ENCODE peak calls at places on chromosomes 6 and 20, in ten cellular contexts. One of them, this sample, is unnamed.
A peak's percentile ranks its signal among the peaks of the same experiment; 100 is the strongest.

GRCh38 chr20:21395666-21396044 is 1.7 kb downstream of the NKX2-4 start:
- DNase-seq in EL: no peak
- DNase-seq in neural progenitor cell: peak; percentile 56
- DNase-seq in activated CD4-positive, CD25-positive, alpha-beta regulatory T cell treated with anti-CD3 and anti-CD28 coated beads, Interleukin-2, amount 50 U/mL, for 72 hours: no peak
- DNase-seq in T follicular helper cell: peak; percentile 38
- DNase-seq in hepatic stellate cell: no peak
- DNase-seq in NCI-H510A treated with DMSO at 0.1 percent for 48 hours: no peak
- DNase-seq in NCI-H345: no peak
- DNase-seq in Peyer's patch: no peak
- DNase-seq in spleen: no peak
- DNase-seq in this sample: no peak

GRCh38 chr6:26284537-26285142 is 80.4 kb upstream of the BTN3A2 start:
- DNase-seq in EL: peak; percentile 73
- DNase-seq in neural progenitor cell: peak; percentile 82
- DNase-seq in activated CD4-positive, CD25-positive, alpha-beta regulatory T cell treated with anti-CD3 and anti-CD28 coated beads, Interleukin-2, amount 50 U/mL, for 72 hours: peak; percentile 58
- DNase-seq in T follicular helper cell: no peak
- DNase-seq in hepatic stellate cell: no peak
- DNase-seq in NCI-H510A treated with DMSO at 0.1 percent for 48 hours: peak; percentile 71
- DNase-seq in NCI-H345: no peak
- DNase-seq in Peyer's patch: peak; percentile 86
- DNase-seq in spleen: peak; percentile 92
- DNase-seq in this sample: no peak

GRCh38 chr20:22430154-22430745 is 154.1 kb downstream of the FOXA2 start:
- DNase-seq in EL: no peak
- DNase-seq in neural progenitor cell: peak; percentile 82
- DNase-seq in activated CD4-positive, CD25-positive, alpha-beta regulatory T cell treated with anti-CD3 and anti-CD28 coated beads, Interleukin-2, amount 50 U/mL, for 72 hours: no peak
- DNase-seq in T follicular helper cell: no peak
- DNase-seq in hepatic stellate cell: no peak
- DNase-seq in NCI-H510A treated with DMSO at 0.1 percent for 48 hours: peak; percentile 48
- DNase-seq in NCI-H345: peak; percentile 79
- DNase-seq in Peyer's patch: no peak
- DNase-seq in spleen: no peak
- DNase-seq in this sample: no peak

GRCh38 chr6:152048921-152049320 is 241.4 kb downstream of the ESR1 start:
- DNase-seq in EL: no peak
- DNase-seq in neural progenitor cell: no peak
- DNase-seq in activated CD4-positive, CD25-positive, alpha-beta regulatory T cell treated with anti-CD3 and anti-CD28 coated beads, Interleukin-2, amount 50 U/mL, for 72 hours: no peak
- DNase-seq in T follicular helper cell: no peak
- DNase-seq in hepatic stellate cell: no peak
- DNase-seq in NCI-H510A treated with DMSO at 0.1 percent for 48 hours: peak; percentile 29
- DNase-seq in NCI-H345: no peak
- DNase-seq in Peyer's patch: no peak
- DNase-seq in spleen: no peak
- DNase-seq in this sample: no peak

GRCh38 chr20:41734506-41734945 is 116.3 kb upstream of the CHD6 start:
- DNase-seq in EL: peak; percentile 45
- DNase-seq in neural progenitor cell: peak; percentile 67
- DNase-seq in activated CD4-positive, CD25-positive, alpha-beta regulatory T cell treated with anti-CD3 and anti-CD28 coated beads, Interleukin-2, amount 50 U/mL, for 72 hours: peak; percentile 38
- DNase-seq in T follicular helper cell: peak; percentile 4
- DNase-seq in hepatic stellate cell: peak; percentile 56
- DNase-seq in NCI-H510A treated with DMSO at 0.1 percent for 48 hours: peak; percentile 61
- DNase-seq in NCI-H345: peak; percentile 59
- DNase-seq in Peyer's patch: peak; percentile 66
- DNase-seq in spleen: no peak
- DNase-seq in this sample: peak; percentile 9

GRCh38 chr6:55567558-55567957 is 11.4 kb downstream of the HMGCLL1 start:
- DNase-seq in EL: no peak
- DNase-seq in neural progenitor cell: no peak
- DNase-seq in activated CD4-positive, CD25-positive, alpha-beta regulatory T cell treated with anti-CD3 and anti-CD28 coated beads, Interleukin-2, amount 50 U/mL, for 72 hours: no peak
- DNase-seq in T follicular helper cell: no peak
- DNase-seq in hepatic stellate cell: no peak
- DNase-seq in NCI-H510A treated with DMSO at 0.1 percent for 48 hours: no peak
- DNase-seq in NCI-H345: no peak
- DNase-seq in Peyer's patch: no peak
- DNase-seq in spleen: no peak
- DNase-seq in this sample: no peak

GRCh38 chr6:41658551-41659069 is 20.3 kb downstream of the MDFI start:
- DNase-seq in EL: no peak
- DNase-seq in neural progenitor cell: no peak
- DNase-seq in activated CD4-positive, CD25-positive, alpha-beta regulatory T cell treated with anti-CD3 and anti-CD28 coated beads, Interleukin-2, amount 50 U/mL, for 72 hours: no peak
- DNase-seq in T follicular helper cell: no peak
- DNase-seq in hepatic stellate cell: no peak
- DNase-seq in NCI-H510A treated with DMSO at 0.1 percent for 48 hours: no peak
- DNase-seq in NCI-H345: no peak
- DNase-seq in Peyer's patch: no peak
- DNase-seq in spleen: peak; percentile 39
- DNase-seq in this sample: no peak

GRCh38 chr6:133099573-133099972 is 141.6 kb upstream of the EYA4 start:
- DNase-seq in EL: peak; percentile 34
- DNase-seq in neural progenitor cell: no peak
- DNase-seq in activated CD4-positive, CD25-positive, alpha-beta regulatory T cell treated with anti-CD3 and anti-CD28 coated beads, Interleukin-2, amount 50 U/mL, for 72 hours: no peak
- DNase-seq in T follicular helper cell: no peak
- DNase-seq in hepatic stellate cell: no peak
- DNase-seq in NCI-H510A treated with DMSO at 0.1 percent for 48 hours: no peak
- DNase-seq in NCI-H345: no peak
- DNase-seq in Peyer's patch: no peak
- DNase-seq in spleen: no peak
- DNase-seq in this sample: no peak

GRCh38 chr20:37567671-37568588 is 40.3 kb upstream of the BLCAP start:
- DNase-seq in EL: no peak
- DNase-seq in neural progenitor cell: peak; percentile 28
- DNase-seq in activated CD4-positive, CD25-positive, alpha-beta regulatory T cell treated with anti-CD3 and anti-CD28 coated beads, Interleukin-2, amount 50 U/mL, for 72 hours: no peak
- DNase-seq in T follicular helper cell: no peak
- DNase-seq in hepatic stellate cell: no peak
- DNase-seq in NCI-H510A treated with DMSO at 0.1 percent for 48 hours: peak; percentile 20
- DNase-seq in NCI-H345: peak; percentile 52
- DNase-seq in Peyer's patch: peak; percentile 25
- DNase-seq in spleen: no peak
- DNase-seq in this sample: no peak

GRCh38 chr20:603116-603640 is 6.9 kb downstream of the TCF15 start:
- DNase-seq in EL: no peak
- DNase-seq in neural progenitor cell: no peak
- DNase-seq in activated CD4-positive, CD25-positive, alpha-beta regulatory T cell treated with anti-CD3 and anti-CD28 coated beads, Interleukin-2, amount 50 U/mL, for 72 hours: no peak
- DNase-seq in T follicular helper cell: no peak
- DNase-seq in hepatic stellate cell: no peak
- DNase-seq in NCI-H510A treated with DMSO at 0.1 percent for 48 hours: no peak
- DNase-seq in NCI-H345: no peak
- DNase-seq in Peyer's patch: no peak
- DNase-seq in spleen: no peak
- DNase-seq in this sample: no peak

GRCh38 chr6:27897580-27898206 is 14.5 kb downstream of the OR2B2 start:
- DNase-seq in EL: no peak
- DNase-seq in neural progenitor cell: no peak
- DNase-seq in activated CD4-positive, CD25-positive, alpha-beta regulatory T cell treated with anti-CD3 and anti-CD28 coated beads, Interleukin-2, amount 50 U/mL, for 72 hours: no peak
- DNase-seq in T follicular helper cell: no peak
- DNase-seq in hepatic stellate cell: no peak
- DNase-seq in NCI-H510A treated with DMSO at 0.1 percent for 48 hours: no peak
- DNase-seq in NCI-H345: no peak
- DNase-seq in Peyer's patch: no peak
- DNase-seq in spleen: no peak
- DNase-seq in this sample: no peak

GRCh38 chr6:87633851-87634250 is 43.9 kb downstream of the ORC3 start:
- DNase-seq in EL: no peak
- DNase-seq in neural progenitor cell: no peak
- DNase-seq in activated CD4-positive, CD25-positive, alpha-beta regulatory T cell treated with anti-CD3 and anti-CD28 coated beads, Interleukin-2, amount 50 U/mL, for 72 hours: no peak
- DNase-seq in T follicular helper cell: no peak
- DNase-seq in hepatic stellate cell: no peak
- DNase-seq in NCI-H510A treated with DMSO at 0.1 percent for 48 hours: no peak
- DNase-seq in NCI-H345: no peak
- DNase-seq in Peyer's patch: no peak
- DNase-seq in spleen: no peak
- DNase-seq in this sample: no peak

GRCh38 chr6:150605333-150605732 is 5.6 kb downstream of the PLEKHG1 start:
- DNase-seq in EL: no peak
- DNase-seq in neural progenitor cell: no peak
- DNase-seq in activated CD4-positive, CD25-positive, alpha-beta regulatory T cell treated with anti-CD3 and anti-CD28 coated beads, Interleukin-2, amount 50 U/mL, for 72 hours: no peak
- DNase-seq in T follicular helper cell: no peak
- DNase-seq in hepatic stellate cell: no peak
- DNase-seq in NCI-H510A treated with DMSO at 0.1 percent for 48 hours: no peak
- DNase-seq in NCI-H345: no peak
- DNase-seq in Peyer's patch: no peak
- DNase-seq in spleen: no peak
- DNase-seq in this sample: no peak

GRCh38 chr6:147248859-147249258 is 44.6 kb downstream of the STXBP5 start:
- DNase-seq in EL: no peak
- DNase-seq in neural progenitor cell: peak; percentile 39
- DNase-seq in activated CD4-positive, CD25-positive, alpha-beta regulatory T cell treated with anti-CD3 and anti-CD28 coated beads, Interleukin-2, amount 50 U/mL, for 72 hours: no peak
- DNase-seq in T follicular helper cell: no peak
- DNase-seq in hepatic stellate cell: no peak
- DNase-seq in NCI-H510A treated with DMSO at 0.1 percent for 48 hours: no peak
- DNase-seq in NCI-H345: no peak
- DNase-seq in Peyer's patch: no peak
- DNase-seq in spleen: no peak
- DNase-seq in this sample: no peak

GRCh38 chr6:40948598-40948997 is 90.4 kb downstream of the UNC5CL start:
- DNase-seq in EL: peak; percentile 33
- DNase-seq in neural progenitor cell: no peak
- DNase-seq in activated CD4-positive, CD25-positive, alpha-beta regulatory T cell treated with anti-CD3 and anti-CD28 coated beads, Interleukin-2, amount 50 U/mL, for 72 hours: no peak
- DNase-seq in T follicular helper cell: no peak
- DNase-seq in hepatic stellate cell: no peak
- DNase-seq in NCI-H510A treated with DMSO at 0.1 percent for 48 hours: no peak
- DNase-seq in NCI-H345: no peak
- DNase-seq in Peyer's patch: no peak
- DNase-seq in spleen: no peak
- DNase-seq in this sample: no peak

GRCh38 chr6:12298017-12298958 is 8.1 kb downstream of the EDN1 start:
- DNase-seq in EL: no peak
- DNase-seq in neural progenitor cell: no peak
- DNase-seq in activated CD4-positive, CD25-positive, alpha-beta regulatory T cell treated with anti-CD3 and anti-CD28 coated beads, Interleukin-2, amount 50 U/mL, for 72 hours: no peak
- DNase-seq in T follicular helper cell: no peak
- DNase-seq in hepatic stellate cell: no peak
- DNase-seq in NCI-H510A treated with DMSO at 0.1 percent for 48 hours: no peak
- DNase-seq in NCI-H345: no peak
- DNase-seq in Peyer's patch: no peak
- DNase-seq in spleen: no peak
- DNase-seq in this sample: no peak